ENCODE peak calls at places on chromosomes 4 and X, in five cellular contexts. I, D, E, W and Q are unnamed samples.

GRCh38 chr4:1610791-1611500 is 73.2 kb downstream of the FAM53A start:
- DNase-seq in I (no peak), D (no peak), E (no peak), W (no peak), Q (no peak)

GRCh38 chr4:112007361-112007760 is 137.9 kb upstream of the FAM241A start:
- DNase-seq in I (no peak), D (no peak), E (no peak), W (no peak), Q (no peak)

GRCh38 chr4:7103031-7103598 is 35.3 kb upstream of the GRPEL1 start:
- DNase-seq in I (peak), D (peak), E (peak), W (no peak), Q (peak)

GRCh38 chr4:16864199-16864598 is 34.2 kb downstream of the LDB2 start:
- DNase-seq in I (no peak), D (no peak), E (no peak), W (no peak), Q (no peak)

GRCh38 chr4:182795446-182796238 is 121.5 kb downstream of the DCTD start:
- DNase-seq in I (no peak), D (no peak), E (no peak), W (no peak), Q (no peak)

GRCh38 chrX:134676440-134676839 is 18.2 kb upstream of the PLAC1 start:
- DNase-seq in I (peak), D (no peak), E (no peak), W (no peak), Q (no peak)

GRCh38 chr4:88054909-88055308 is 47.5 kb downstream of the PKD2 start:
- DNase-seq in I (peak), D (peak), E (peak), W (no peak), Q (peak)

GRCh38 chr4:175412744-175413143 is 399.3 kb downstream of the GPM6A start:
- DNase-seq in I (no peak), D (no peak), E (no peak), W (peak), Q (no peak)

GRCh38 chr4:98290511-98290910 is 29.3 kb downstream of the RAP1GDS1 start:
- DNase-seq in I (no peak), D (no peak), E (no peak), W (peak), Q (no peak)

GRCh38 chrX:118727686-118728339 is 407 bp downstream of the IL13RA1 start:
- DNase-seq in I (peak), D (peak), E (peak), W (no peak), Q (no peak)

GRCh38 chrX:6021316-6022091 is 207.2 kb downstream of the NLGN4X start:
- DNase-seq in I (peak), D (peak), E (peak), W (no peak), Q (no peak)

GRCh38 chr4:74529284-74530041 is 84.5 kb downstream of the AREG start:
- DNase-seq in I (no peak), D (peak), E (no peak), W (no peak), Q (no peak)

GRCh38 chr4:108433832-108434231 is 186.5 kb upstream of the RPL34 start:
- DNase-seq in I (no peak), D (no peak), E (no peak), W (no peak), Q (no peak)

GRCh38 chr4:128606173-128606572 is 203.3 kb upstream of the JADE1 start:
- DNase-seq in I (peak), D (no peak), E (no peak), W (no peak), Q (no peak)

GRCh38 chr4:85741921-85742591 is 267.1 kb downstream of the ARHGAP24 start:
- DNase-seq in I (no peak), D (no peak), E (no peak), W (no peak), Q (no peak)

GRCh38 chrX:123860506-123860840 is 620 bp downstream of the XIAP start:
- DNase-seq in I (no peak), D (no peak), E (peak), W (no peak), Q (no peak)

GRCh38 chr4:28354874-28355273 is 1494.2 kb downstream of the STIM2 start:
- DNase-seq in I (no peak), D (no peak), E (no peak), W (no peak), Q (no peak)

GRCh38 chr4:153084249-153084648 is 120.0 kb upstream of the TRIM2 start:
- DNase-seq in I (no peak), D (no peak), E (no peak), W (no peak), Q (no peak)

GRCh38 chr4:8095956-8096689 is 62.5 kb downstream of the ABLIM2 start:
- DNase-seq in I (no peak), D (no peak), E (no peak), W (no peak), Q (no peak)

GRCh38 chrX:145213504-145213903 is 33.8 kb upstream of the SPANXN1 start:
- DNase-seq in I (peak), D (peak), E (peak), W (no peak), Q (no peak)
- TF ChIP-seq CTCF in I (peak), D (no peak), E (peak), W (no peak), Q (peak)

DNA sequence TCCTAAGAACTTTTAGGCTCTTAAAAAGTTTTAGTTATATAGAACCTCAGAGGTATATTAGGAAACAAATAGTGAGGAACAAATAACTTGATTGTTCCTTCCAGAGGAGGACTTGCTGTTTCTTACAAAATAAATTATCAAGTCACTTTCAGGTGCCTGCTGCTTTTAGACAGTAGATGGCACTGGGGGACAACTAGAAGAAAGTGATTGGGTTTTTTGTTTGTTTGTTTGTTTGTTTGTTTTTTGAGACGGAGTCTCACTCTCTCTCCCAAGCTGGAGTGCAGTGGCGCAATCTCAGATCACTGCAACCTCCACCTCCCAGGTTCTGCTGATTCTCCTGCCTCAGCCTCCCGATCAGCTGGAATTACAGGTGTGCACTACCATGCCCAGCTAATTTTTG is 35.4 kb upstream of the CDKL5 start:
- DNase-seq in I (peak), D (no peak), E (no peak), W (no peak), Q (no peak)
- TF ChIP-seq CTCF in I (peak), D (no peak), E (no peak), W (no peak), Q (peak)

GRCh38 chrX:39249999-39250398 is 448.7 kb downstream of the MID1IP1 start:
- DNase-seq in I (no peak), D (no peak), E (peak), W (no peak), Q (no peak)

GRCh38 chrX:39258331-39258730 is 457.1 kb downstream of the MID1IP1 start:
- DNase-seq in I (no peak), D (no peak), E (no peak), W (no peak), Q (no peak)

GRCh38 chrX:39248330-39248729 is 447.1 kb downstream of the MID1IP1 start:
- DNase-seq in I (no peak), D (no peak), E (no peak), W (no peak), Q (no peak)

GRCh38 chrX:39251995-39252394 is 450.7 kb downstream of the MID1IP1 start:
- DNase-seq in I (no peak), D (no peak), E (no peak), W (no peak), Q (no peak)

DNA sequence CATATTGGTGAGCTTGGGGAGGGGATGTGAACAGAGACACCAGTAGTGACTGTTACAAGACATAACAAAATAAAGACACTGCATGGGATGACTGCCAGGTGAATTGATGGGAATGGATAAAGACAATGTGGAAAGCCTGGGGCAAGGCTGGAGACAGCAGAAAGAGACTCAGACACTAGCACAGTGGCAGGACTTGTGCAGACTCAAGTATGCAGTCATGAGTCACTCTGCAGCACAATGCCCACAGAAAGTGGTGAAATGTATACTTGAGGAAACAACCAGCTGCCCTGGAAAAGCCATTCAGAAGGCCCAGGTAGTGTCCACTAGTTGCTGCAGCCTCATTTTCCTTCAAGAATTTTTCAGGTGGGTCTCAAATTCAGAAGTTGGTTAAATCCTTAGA is 452.3 kb downstream of the MID1IP1 start:
- DNase-seq in I (no peak), D (no peak), E (no peak), W (no peak), Q (no peak)
- TF ChIP-seq CTCF in I (no peak), D (no peak), E (no peak), W (no peak), Q (no peak)

GRCh38 chr4:157184300-157184699 is 36.2 kb upstream of the GRIA2 start:
- DNase-seq in I (no peak), D (no peak), E (no peak), W (no peak), Q (no peak)
- TF ChIP-seq CTCF in I (no peak), D (no peak), E (no peak), W (no peak), Q (no peak)

GRCh38 chr4:142741995-142742394 is 104.1 kb downstream of the INPP4B start:
- DNase-seq in I (no peak), D (no peak), E (no peak), W (no peak), Q (no peak)
- TF ChIP-seq CTCF in I (no peak), D (no peak), E (no peak), W (no peak), Q (peak)